ENCODE peak calls at places on chromosome 14, in nine cellular contexts. V is H7; O is AG04450; T is naive thymus-derived CD4-positive, alpha-beta T cell; W is Calu3; B is iPS-NIHi11; N is HepG2; K is colonic mucosa; Z is EH. Y is an unnamed sample.

GRCh38 chr14:95197498-95198010 is 40.2 kb upstream of the DICER1 start:
- DNase-seq in V (peak; percentile 54), O (no peak), T (no peak), W (peak; percentile 75), B (peak; percentile 62), N (no peak), K (no peak), Z (no peak), Y (no peak)

GRCh38 chr14:61461808-61462275 is 140.5 kb downstream of the PRKCH start:
- DNase-seq in V (peak; percentile 63), O (peak; percentile 64), T (peak; percentile 76), W (peak; percentile 50), B (peak; percentile 87), N (peak; percentile 68), K (peak; percentile 59), Z (peak; percentile 81), Y (peak; percentile 67)

GRCh38 chr14:94021416-94022157 is 4.6 kb upstream of the OTUB2 start:
- DNase-seq in V (no peak), O (no peak), T (no peak), W (no peak), B (no peak), N (peak; percentile 42), K (no peak), Z (no peak), Y (no peak)

GRCh38 chr14:97056086-97056485 is 258.9 kb downstream of the VRK1 start:
- DNase-seq in V (peak; percentile 49), O (no peak), T (peak; percentile 5), W (no peak), B (no peak), N (no peak), K (no peak), Z (no peak), Y (no peak)

GRCh38 chr14:52058346-52058745 is 10.5 kb downstream of the NID2 start:
- DNase-seq in V (no peak), O (no peak), T (no peak), W (no peak), B (no peak), N (no peak), K (no peak), Z (no peak), Y (no peak)

GRCh38 chr14:54776361-54777001 is 126.1 kb downstream of the GCH1 start:
- DNase-seq in V (no peak), O (peak; percentile 15), T (peak; percentile 21), W (peak; percentile 55), B (no peak), N (no peak), K (no peak), Z (peak; percentile 87), Y (no peak)

GRCh38 chr14:100765991-100766390 is 39.3 kb downstream of the DLK1 start:
- DNase-seq in V (no peak), O (no peak), T (no peak), W (no peak), B (no peak), N (no peak), K (no peak), Z (no peak), Y (no peak)

GRCh38 chr14:77007975-77008421 is 20.5 kb downstream of the IRF2BPL start:
- DNase-seq in V (peak; percentile 53), O (no peak), T (no peak), W (peak; percentile 86), B (peak; percentile 65), N (no peak), K (peak; percentile 89), Z (no peak), Y (no peak)

GRCh38 chr14:104111301-104112112 is 26.0 kb downstream of the ASPG start:
- DNase-seq in V (peak; percentile 65), O (no peak), T (no peak), W (peak; percentile 2), B (no peak), N (no peak), K (peak; percentile 18), Z (no peak), Y (no peak)

GRCh38 chr14:64826845-64827244 is 52.9 kb downstream of the SPTB start:
- DNase-seq in V (no peak), O (no peak), T (no peak), W (no peak), B (no peak), N (no peak), K (no peak), Z (peak; percentile 42), Y (no peak)

GRCh38 chr14:76313861-76314260 is 62.1 kb upstream of the ESRRB start:
- DNase-seq in V (no peak), O (no peak), T (no peak), W (no peak), B (no peak), N (no peak), K (no peak), Z (no peak), Y (no peak)

GRCh38 chr14:73824116-73824515 is 27.5 kb upstream of the PTGR2 start:
- DNase-seq in V (no peak), O (no peak), T (no peak), W (no peak), B (no peak), N (no peak), K (no peak), Z (no peak), Y (no peak)

GRCh38 chr14:61438860-61439765 is 117.7 kb downstream of the PRKCH start:
- DNase-seq in V (peak; percentile 43), O (no peak), T (peak; percentile 27), W (peak; percentile 57), B (peak; percentile 77), N (peak; percentile 85), K (peak; percentile 53), Z (peak; percentile 65), Y (no peak)

GRCh38 chr14:23727566-23728335 is 91.6 kb downstream of the DHRS2 start:
- DNase-seq in V (peak; percentile 69), O (no peak), T (no peak), W (peak; percentile 23), B (peak; percentile 48), N (peak; percentile 90), K (no peak), Z (peak; percentile 75), Y (no peak)

GRCh38 chr14:77025744-77026165 is 2.8 kb downstream of the IRF2BPL start:
- DNase-seq in V (peak; percentile 73), O (no peak), T (no peak), W (no peak), B (no peak), N (no peak), K (no peak), Z (peak; percentile 41), Y (no peak)

GRCh38 chr14:77026930-77027537 is 1.5 kb downstream of the IRF2BPL start:
- DNase-seq in V (peak; percentile 76), O (no peak), T (peak; percentile 64), W (peak; percentile 56), B (no peak), N (no peak), K (no peak), Z (peak; percentile 58), Y (no peak)

GRCh38 chr14:36315159-36315853 is 5.1 kb downstream of the MBIP start:
- DNase-seq in V (no peak), O (no peak), T (no peak), W (no peak), B (no peak), N (no peak), K (no peak), Z (no peak), Y (no peak)

GRCh38 chr14:52061380-52061779 is 7.5 kb downstream of the NID2 start:
- DNase-seq in V (no peak), O (no peak), T (no peak), W (no peak), B (no peak), N (no peak), K (no peak), Z (no peak), Y (no peak)

GRCh38 chr14:98634043-98634820 is 637.8 kb downstream of the BCL11B start:
- DNase-seq in V (no peak), O (no peak), T (no peak), W (no peak), B (no peak), N (no peak), K (no peak), Z (no peak), Y (no peak)

GRCh38 chr14:21978184-21978998 is 304.8 kb upstream of the OR4E1 start:
- DNase-seq in V (peak; percentile 66), O (no peak), T (peak; percentile 67), W (peak; percentile 59), B (peak; percentile 78), N (peak; percentile 55), K (peak; percentile 34), Z (no peak), Y (no peak)

GRCh38 chr14:37171678-37172023 is 755 bp downstream of the SLC25A21 start:
- DNase-seq in V (no peak), O (no peak), T (no peak), W (no peak), B (no peak), N (no peak), K (no peak), Z (no peak), Y (no peak)

GRCh38 chr14:89912667-89913211 is 41.8 kb downstream of the EFCAB11 start:
- DNase-seq in V (no peak), O (peak; percentile 69), T (no peak), W (peak; percentile 16), B (no peak), N (peak; percentile 59), K (no peak), Z (peak; percentile 99), Y (no peak)

GRCh38 chr14:51674294-51675002 is 22.7 kb downstream of the FRMD6 start:
- DNase-seq in V (no peak), O (no peak), T (no peak), W (no peak), B (no peak), N (no peak), K (no peak), Z (peak; percentile 82), Y (no peak)

GRCh38 chr14:75258079-75258802 is 20.4 kb upstream of the FOS start:
- DNase-seq in V (no peak), O (no peak), T (no peak), W (no peak), B (no peak), N (no peak), K (peak; percentile 45), Z (peak; percentile 38), Y (no peak)

GRCh38 chr14:92531151-92531873 is 17.7 kb downstream of the RIN3 start:
- DNase-seq in V (no peak), O (no peak), T (no peak), W (no peak), B (no peak), N (no peak), K (no peak), Z (no peak), Y (no peak)

GRCh38 chr14:77714926-77715325 is 7.0 kb downstream of the SLIRP start:
- DNase-seq in V (no peak), O (no peak), T (no peak), W (no peak), B (no peak), N (no peak), K (no peak), Z (no peak), Y (no peak)

Y was measured in caudate nucleus.